ENCODE peak calls at places on chromosomes 5 and 9, in seven cellular contexts. Y is GM06990, I is dorsolateral prefrontal cortex, T is brain microvascular endothelial cell, E is body of pancreas, D is foreskin fibroblast, L is cardiac muscle cell. N is an unnamed sample.

GRCh38 chr5:173514666-173515065 is 101.8 kb downstream of the BOD1 start:
- DNase-seq in E (peak; percentile 66), T (no peak), D (no peak), L (no peak), I (no peak), Y (no peak), N (no peak)

GRCh38 chr9:95409650-95410426 is 92.3 kb upstream of the FANCC start:
- DNase-seq in I (no peak), Y (no peak), T (peak; percentile 19), E (no peak), D (peak; percentile 83), L (no peak), N (peak; percentile 61)

GRCh38 chr5:167903243-167903642 is 388.2 kb upstream of the WWC1 start:
- DNase-seq in L (no peak), D (no peak), Y (no peak), I (no peak), T (no peak), E (no peak), N (no peak)

GRCh38 chr9:14136646-14137370 is 177.1 kb downstream of the NFIB start:
- DNase-seq in I (no peak), D (no peak), T (no peak), E (no peak), L (no peak), Y (no peak), N (no peak)

GRCh38 chr5:116492016-116492623 is 82.5 kb downstream of the SEMA6A start:
- DNase-seq in T (peak; percentile 95), D (peak; percentile 92), I (no peak), Y (no peak), L (peak; percentile 30), E (no peak), N (peak; percentile 94)

GRCh38 chr9:96665789-96666188 is 10.7 kb upstream of the PRXL2C start:
- DNase-seq in I (no peak), Y (no peak), E (no peak), D (no peak), L (no peak), T (no peak), N (no peak)

GRCh38 chr5:31939151-31939550 is 235.0 kb downstream of the GOLPH3 start:
- DNase-seq in D (no peak), Y (no peak), E (no peak), L (no peak), I (no peak), T (no peak), N (no peak)

GRCh38 chr5:111993242-111993641 is 236.2 kb upstream of the NREP start:
- DNase-seq in I (no peak), L (no peak), T (no peak), Y (no peak), E (no peak), D (no peak), N (no peak)

GRCh38 chr9:136438909-136439549 is 616 bp downstream of the INPP5E start:
- DNase-seq in D (peak; percentile 58), Y (peak; percentile 81), I (no peak), L (peak; percentile 48), T (peak; percentile 14), E (peak; percentile 36), N (peak; percentile 21)

GRCh38 chr5:135269828-135270545 is 129.0 kb downstream of the MACROH2A1 start:
- DNase-seq in E (no peak), I (no peak), T (peak; percentile 75), L (no peak), D (peak; percentile 86), Y (no peak), N (peak; percentile 79)

GRCh38 chr9:7234144-7234543 is 476.4 kb downstream of the KDM4C start:
- DNase-seq in E (no peak), T (peak; percentile 47), D (peak; percentile 38), Y (peak; percentile 9), I (no peak), L (peak; percentile 21), N (peak; percentile 15)

GRCh38 chr5:18764161-18764560 is 1129.9 kb downstream of the TAF11L14 start:
- DNase-seq in Y (no peak), L (no peak), T (no peak), E (no peak), I (no peak), D (no peak), N (no peak)

GRCh38 chr9:117343416-117343815 is 71.4 kb downstream of the ASTN2 start:
- DNase-seq in L (no peak), I (no peak), Y (no peak), E (no peak), T (no peak), D (peak; percentile 0), N (peak; percentile 1)

GRCh38 chr5:179777909-179778308 is 15.9 kb upstream of the LTC4S start:
- DNase-seq in I (no peak), E (no peak), Y (no peak), T (no peak), L (no peak), D (no peak), N (no peak)

GRCh38 chr5:87347272-87347671 is 65.5 kb downstream of the CCNH start:
- DNase-seq in E (no peak), I (no peak), T (no peak), Y (no peak), L (no peak), D (no peak), N (peak; percentile 19)

GRCh38 chr5:94615843-94616242 is 2.6 kb downstream of the KIAA0825 start:
- DNase-seq in T (no peak), L (no peak), E (no peak), Y (no peak), D (no peak), I (no peak), N (no peak)

GRCh38 chr5:94614156-94614805 is 4.1 kb downstream of the KIAA0825 start:
- DNase-seq in D (no peak), I (no peak), Y (no peak), T (no peak), E (no peak), L (no peak), N (no peak)

GRCh38 chr5:94618493-94619328 is at the start of the genes KIAA0825 and SLF1:
- DNase-seq in Y (peak; percentile 85), I (peak; percentile 88), E (peak; percentile 85), L (peak; percentile 95), D (peak; percentile 95), T (peak; percentile 89), N (peak; percentile 92)

GRCh38 chr5:94618029-94618492 is 343 bp downstream of the KIAA0825 start:
- DNase-seq in I (no peak), E (peak; percentile 77), L (peak; percentile 72), D (peak; percentile 78), Y (no peak), T (peak; percentile 53), N (peak; percentile 69)

DNA sequence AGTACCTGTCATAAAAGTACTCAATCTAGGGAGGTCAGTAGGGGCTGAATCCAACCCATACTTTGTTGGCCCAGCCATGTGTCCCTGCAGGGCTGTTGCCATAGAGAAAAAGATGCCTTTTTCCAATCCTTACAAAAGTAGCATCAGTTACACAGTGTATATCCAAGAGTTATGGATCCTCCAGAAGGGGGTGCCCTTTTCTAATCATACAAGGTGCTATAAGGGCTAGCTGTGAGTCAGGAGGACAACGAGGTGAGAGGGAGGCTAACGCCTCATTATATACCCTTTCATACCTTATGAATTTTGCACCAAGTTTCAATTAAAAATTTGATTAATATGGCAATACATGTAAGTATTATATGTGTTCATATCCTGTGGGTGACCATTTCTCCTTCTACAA is 4.8 kb downstream of the KIAA0825 start:
- DNase-seq in E (no peak), T (peak; percentile 21), I (no peak), L (peak; percentile 49), Y (no peak), D (peak; percentile 7), N (peak; percentile 19)
- TF ChIP-seq CTCF in E (no peak), T (peak; percentile 37), I (no peak), L (peak; percentile 26), Y (peak; percentile 29), D (peak; percentile 6), N (peak; percentile 5)

GRCh38 chr9:34579097-34579818 is 10.3 kb downstream of the CNTFR start:
- DNase-seq in E (no peak), I (no peak), T (no peak), D (no peak), Y (no peak), L (no peak), N (no peak)

GRCh38 chr9:34576943-34577634 is 12.4 kb downstream of the CNTFR start:
- DNase-seq in D (no peak), L (peak; percentile 92), I (no peak), Y (no peak), T (no peak), E (peak; percentile 34), N (no peak)

GRCh38 chr9:34578241-34579096 is 11.1 kb downstream of the CNTFR start:
- DNase-seq in Y (no peak), E (no peak), D (peak; percentile 69), I (peak; percentile 26), L (peak; percentile 67), T (peak; percentile 43), N (peak; percentile 31)

GRCh38 chr9:34576593-34576935 is 13.0 kb downstream of the CNTFR start:
- DNase-seq in E (no peak), T (no peak), D (no peak), Y (no peak), I (no peak), L (no peak), N (no peak)

GRCh38 chr9:34577635-34578240 is 11.8 kb downstream of the CNTFR start:
- DNase-seq in T (no peak), E (no peak), I (peak; percentile 30), Y (no peak), L (no peak), D (no peak), N (no peak)
- H3K4me3 ChIP-seq in T (no peak overlapping the region), E (no peak overlapping the region), I (peak overlapping the region; percentile 41), Y (no peak overlapping the region), L (peak overlapping the region; percentile 14), D (no peak overlapping the region), N (no peak overlapping the region)

GRCh38 chr9:127222388-127223095 is 42.0 kb upstream of the GARNL3 start:
- DNase-seq in L (no peak), D (no peak), Y (no peak), I (no peak), E (no peak), T (no peak), N (no peak)

GRCh38 chr9:127224178-127224882 is 40.2 kb upstream of the GARNL3 start:
- DNase-seq in E (peak; percentile 91), Y (peak; percentile 91), D (peak; percentile 81), T (peak; percentile 75), L (peak; percentile 95), I (peak; percentile 85), N (peak; percentile 82)

GRCh38 chr9:127223266-127223665 is 41.3 kb upstream of the GARNL3 start:
- DNase-seq in T (no peak), E (no peak), I (no peak), L (no peak), D (no peak), Y (no peak), N (no peak)

GRCh38 chr9:127224883-127225739 is 39.5 kb upstream of the GARNL3 start:
- DNase-seq in Y (peak; percentile 85), D (peak; percentile 97), E (peak; percentile 98), L (peak; percentile 99), T (peak; percentile 89), I (peak; percentile 99), N (peak; percentile 91)

DNA sequence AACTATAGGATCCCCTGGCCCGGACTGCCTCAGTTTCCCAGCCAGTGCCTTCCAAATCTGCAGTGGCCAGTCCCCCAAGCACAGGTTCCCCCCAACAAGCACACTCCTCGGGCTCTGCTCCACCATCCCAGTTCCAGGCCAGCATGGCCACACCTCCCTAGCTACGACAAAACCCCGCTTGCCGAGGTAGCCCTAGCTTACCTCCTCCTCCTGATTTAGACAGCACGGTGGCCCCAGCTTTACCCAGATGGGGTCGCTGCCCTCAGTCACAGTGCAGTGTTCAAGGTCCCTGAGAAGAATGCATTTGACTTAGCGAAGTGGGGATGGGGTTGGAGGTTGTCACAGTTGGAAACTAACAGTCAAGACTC is 40.8 kb upstream of the GARNL3 start:
- DNase-seq in Y (no peak), D (no peak), I (no peak), T (no peak), E (no peak), L (peak; percentile 11), N (no peak)
- TF ChIP-seq CTCF in Y (peak; percentile 19), D (no peak), I (peak; percentile 8), T (no peak), E (no peak), L (no peak), N (no peak)

GRCh38 chr5:88836195-88836838 is 46.7 kb downstream of the MEF2C start:
- DNase-seq in D (no peak), E (no peak), L (peak; percentile 68), Y (no peak), T (peak; percentile 60), I (no peak), N (peak; percentile 18)
- H3K4me3 ChIP-seq in D (no peak overlapping the region), E (no peak overlapping the region), L (no peak overlapping the region), Y (peak overlapping the region; percentile 37), T (no peak overlapping the region), I (peak overlapping the region; percentile 17), N (no peak overlapping the region)

N was measured in astrocyte of the spinal cord.